ENCODE peak calls at places on chromosome 13, in five cellular contexts. V, K, R, N and E are unnamed samples.

GRCh38 chr13:46553886-46554855 is 1.2 kb downstream of the LRCH1 start:
- DNase-seq in K (peak), R (peak), V (peak), N (no peak), E (peak)

GRCh38 chr13:59345316-59345715 is 818.4 kb downstream of the DIAPH3 start:
- DNase-seq in K (no peak), V (no peak), R (no peak), N (no peak), E (peak)

GRCh38 chr13:66114127-66114526 is 1116.0 kb downstream of the PCDH9 start:
- DNase-seq in R (no peak), V (no peak), K (no peak), N (no peak), E (no peak)

GRCh38 chr13:113917523-113918371 is 53.9 kb upstream of the GAS6 start:
- DNase-seq in V (no peak), N (no peak), K (no peak), R (peak), E (no peak)

GRCh38 chr13:110485604-110486003 is 75.9 kb downstream of the RAB20 start:
- DNase-seq in N (no peak), R (no peak), V (no peak), K (no peak), E (peak)

GRCh38 chr13:95714142-95714832 is 37.3 kb downstream of the DNAJC3 start:
- DNase-seq in R (no peak), K (no peak), V (no peak), N (no peak), E (peak)

GRCh38 chr13:53028637-53029121 is at the start of gene OLFM4:
- DNase-seq in V (no peak), N (no peak), R (no peak), K (no peak), E (no peak)

GRCh38 chr13:52644108-52644507 is 1.9 kb downstream of the HNRNPA1L2 start:
- DNase-seq in N (no peak), R (no peak), K (no peak), V (no peak), E (no peak)

GRCh38 chr13:111874981-111875380 is 192.0 kb upstream of the SOX1 start:
- DNase-seq in V (no peak), R (no peak), N (no peak), K (no peak), E (no peak)

GRCh38 chr13:46679369-46680180 is 117.4 kb downstream of the ESD start:
- DNase-seq in V (no peak), K (peak), N (no peak), R (no peak), E (no peak)

GRCh38 chr13:41458187-41458938 is 1.0 kb downstream of the RGCC start:
- DNase-seq in R (no peak), V (no peak), N (no peak), K (peak), E (no peak)